ENCODE peak calls at places on chromosomes 2 and 18, in ten cellular contexts. One of them, this sample, is unnamed.

GRCh38 chr2:14634885-14635871 is 2.7 kb downstream of the LRATD1 start:
- DNase-seq in stomach: peak; percentile 76
- DNase-seq in cardiac muscle cell: peak; percentile 54
- DNase-seq in Panc1: no peak
- DNase-seq in colonic mucosa: peak; percentile 89
- DNase-seq in right cardiac atrium: peak; percentile 84
- DNase-seq in endodermal cell: peak; percentile 92
- DNase-seq in transverse colon: peak; percentile 83
- DNase-seq in lower lobe of right lung: peak; percentile 77
- DNase-seq in prostate gland: peak; percentile 90
- DNase-seq in this sample: peak; percentile 62

GRCh38 chr18:8177330-8178016 is 431.8 kb upstream of the RAB12 start:
- DNase-seq in stomach: peak; percentile 28
- DNase-seq in cardiac muscle cell: peak; percentile 21
- DNase-seq in Panc1: no peak
- DNase-seq in colonic mucosa: no peak
- DNase-seq in right cardiac atrium: no peak
- DNase-seq in endodermal cell: no peak
- DNase-seq in transverse colon: no peak
- DNase-seq in lower lobe of right lung: no peak
- DNase-seq in prostate gland: no peak
- DNase-seq in this sample: no peak

GRCh38 chr2:190360561-190360960 is 17.2 kb downstream of the INPP1 start:
- DNase-seq in stomach: no peak
- DNase-seq in cardiac muscle cell: no peak
- DNase-seq in Panc1: no peak
- DNase-seq in colonic mucosa: no peak
- DNase-seq in right cardiac atrium: no peak
- DNase-seq in endodermal cell: no peak
- DNase-seq in transverse colon: no peak
- DNase-seq in lower lobe of right lung: no peak
- DNase-seq in prostate gland: no peak
- DNase-seq in this sample: no peak

GRCh38 chr18:3297025-3297984 is 35.4 kb downstream of the MYL12B start:
- DNase-seq in stomach: peak; percentile 94
- DNase-seq in cardiac muscle cell: peak; percentile 93
- DNase-seq in Panc1: no peak
- DNase-seq in colonic mucosa: peak; percentile 97
- DNase-seq in right cardiac atrium: peak; percentile 90
- DNase-seq in endodermal cell: peak; percentile 98
- DNase-seq in transverse colon: peak; percentile 93
- DNase-seq in lower lobe of right lung: peak; percentile 93
- DNase-seq in prostate gland: peak; percentile 80
- DNase-seq in this sample: peak; percentile 85

GRCh38 chr18:42798606-42799005 is 316.9 kb downstream of the RIT2 start:
- DNase-seq in stomach: no peak
- DNase-seq in cardiac muscle cell: no peak
- DNase-seq in Panc1: no peak
- DNase-seq in colonic mucosa: no peak
- DNase-seq in right cardiac atrium: no peak
- DNase-seq in endodermal cell: peak; percentile 43
- DNase-seq in transverse colon: no peak
- DNase-seq in lower lobe of right lung: no peak
- DNase-seq in prostate gland: no peak
- DNase-seq in this sample: no peak

GRCh38 chr2:2646312-2647051 is 315.4 kb upstream of the MYT1L start:
- DNase-seq in stomach: no peak
- DNase-seq in cardiac muscle cell: no peak
- DNase-seq in Panc1: no peak
- DNase-seq in colonic mucosa: no peak
- DNase-seq in right cardiac atrium: no peak
- DNase-seq in endodermal cell: no peak
- DNase-seq in transverse colon: no peak
- DNase-seq in lower lobe of right lung: no peak
- DNase-seq in prostate gland: no peak
- DNase-seq in this sample: no peak

GRCh38 chr2:41784496-41784895 is 263.3 kb upstream of the PKDCC start:
- DNase-seq in stomach: no peak
- DNase-seq in cardiac muscle cell: no peak
- DNase-seq in Panc1: no peak
- DNase-seq in colonic mucosa: no peak
- DNase-seq in right cardiac atrium: no peak
- DNase-seq in endodermal cell: no peak
- DNase-seq in transverse colon: no peak
- DNase-seq in lower lobe of right lung: no peak
- DNase-seq in prostate gland: no peak
- DNase-seq in this sample: no peak

GRCh38 chr2:205892141-205893064 is 193.6 kb downstream of the INO80D start:
- DNase-seq in stomach: peak; percentile 41
- DNase-seq in cardiac muscle cell: peak; percentile 67
- DNase-seq in Panc1: no peak
- DNase-seq in colonic mucosa: no peak
- DNase-seq in right cardiac atrium: no peak
- DNase-seq in endodermal cell: no peak
- DNase-seq in transverse colon: peak; percentile 39
- DNase-seq in lower lobe of right lung: peak; percentile 55
- DNase-seq in prostate gland: peak; percentile 76
- DNase-seq in this sample: no peak

GRCh38 chr2:42804338-42804737 is 12.0 kb upstream of the HAAO start:
- DNase-seq in stomach: no peak
- DNase-seq in cardiac muscle cell: peak; percentile 40
- DNase-seq in Panc1: no peak
- DNase-seq in colonic mucosa: no peak
- DNase-seq in right cardiac atrium: no peak
- DNase-seq in endodermal cell: no peak
- DNase-seq in transverse colon: no peak
- DNase-seq in lower lobe of right lung: no peak
- DNase-seq in prostate gland: no peak
- DNase-seq in this sample: no peak

GRCh38 chr18:50301074-50301473 is 13.6 kb upstream of the CXXC1 start:
- DNase-seq in stomach: no peak
- DNase-seq in cardiac muscle cell: no peak
- DNase-seq in Panc1: no peak
- DNase-seq in colonic mucosa: no peak
- DNase-seq in right cardiac atrium: no peak
- DNase-seq in endodermal cell: no peak
- DNase-seq in transverse colon: no peak
- DNase-seq in lower lobe of right lung: no peak
- DNase-seq in prostate gland: no peak
- DNase-seq in this sample: no peak

GRCh38 chr2:239251971-239252370 is 148.8 kb downstream of the HDAC4 start:
- DNase-seq in stomach: no peak
- DNase-seq in cardiac muscle cell: no peak
- DNase-seq in Panc1: no peak
- DNase-seq in colonic mucosa: no peak
- DNase-seq in right cardiac atrium: no peak
- DNase-seq in endodermal cell: no peak
- DNase-seq in transverse colon: no peak
- DNase-seq in lower lobe of right lung: no peak
- DNase-seq in prostate gland: no peak
- DNase-seq in this sample: peak; percentile 62

GRCh38 chr2:15840173-15840572 is 100.2 kb upstream of the MYCN start:
- DNase-seq in stomach: no peak
- DNase-seq in cardiac muscle cell: peak; percentile 2
- DNase-seq in Panc1: no peak
- DNase-seq in colonic mucosa: no peak
- DNase-seq in right cardiac atrium: no peak
- DNase-seq in endodermal cell: no peak
- DNase-seq in transverse colon: no peak
- DNase-seq in lower lobe of right lung: no peak
- DNase-seq in prostate gland: no peak
- DNase-seq in this sample: no peak

GRCh38 chr2:160214461-160215055 is 14.5 kb upstream of the ITGB6 start:
- DNase-seq in stomach: no peak
- DNase-seq in cardiac muscle cell: peak; percentile 88
- DNase-seq in Panc1: no peak
- DNase-seq in colonic mucosa: no peak
- DNase-seq in right cardiac atrium: no peak
- DNase-seq in endodermal cell: no peak
- DNase-seq in transverse colon: no peak
- DNase-seq in lower lobe of right lung: peak; percentile 54
- DNase-seq in prostate gland: peak; percentile 16
- DNase-seq in this sample: peak; percentile 55

GRCh38 chr2:219398721-219399333 is 11.1 kb upstream of the DNPEP start:
- DNase-seq in stomach: no peak
- DNase-seq in cardiac muscle cell: no peak
- DNase-seq in Panc1: no peak
- DNase-seq in colonic mucosa: peak; percentile 63
- DNase-seq in right cardiac atrium: peak; percentile 59
- DNase-seq in endodermal cell: no peak
- DNase-seq in transverse colon: peak; percentile 53
- DNase-seq in lower lobe of right lung: no peak
- DNase-seq in prostate gland: no peak
- DNase-seq in this sample: peak; percentile 65

GRCh38 chr2:27954771-27955384 is 64.3 kb downstream of the BABAM2 start:
- DNase-seq in stomach: no peak
- DNase-seq in cardiac muscle cell: peak; percentile 99
- DNase-seq in Panc1: peak; percentile 97
- DNase-seq in colonic mucosa: peak; percentile 38
- DNase-seq in right cardiac atrium: no peak
- DNase-seq in endodermal cell: no peak
- DNase-seq in transverse colon: peak; percentile 27
- DNase-seq in lower lobe of right lung: no peak
- DNase-seq in prostate gland: peak; percentile 31
- DNase-seq in this sample: peak; percentile 63

GRCh38 chr2:201201371-201201770 is 18.4 kb downstream of the CASP10 start:
- DNase-seq in stomach: no peak
- DNase-seq in cardiac muscle cell: no peak
- DNase-seq in Panc1: no peak
- DNase-seq in colonic mucosa: no peak
- DNase-seq in right cardiac atrium: no peak
- DNase-seq in endodermal cell: no peak
- DNase-seq in transverse colon: no peak
- DNase-seq in lower lobe of right lung: no peak
- DNase-seq in prostate gland: no peak
- DNase-seq in this sample: no peak

GRCh38 chr2:201200345-201200744 is 17.4 kb downstream of the CASP10 start:
- DNase-seq in stomach: no peak
- DNase-seq in cardiac muscle cell: no peak
- DNase-seq in Panc1: no peak
- DNase-seq in colonic mucosa: no peak
- DNase-seq in right cardiac atrium: no peak
- DNase-seq in endodermal cell: no peak
- DNase-seq in transverse colon: no peak
- DNase-seq in lower lobe of right lung: no peak
- DNase-seq in prostate gland: no peak
- DNase-seq in this sample: no peak

GRCh38 chr2:201205516-201205850 is 22.5 kb downstream of the CASP10 start:
- DNase-seq in stomach: no peak
- DNase-seq in cardiac muscle cell: no peak
- DNase-seq in Panc1: no peak
- DNase-seq in colonic mucosa: no peak
- DNase-seq in right cardiac atrium: no peak
- DNase-seq in endodermal cell: no peak
- DNase-seq in transverse colon: no peak
- DNase-seq in lower lobe of right lung: no peak
- DNase-seq in prostate gland: no peak
- DNase-seq in this sample: no peak

GRCh38 chr2:201204655-201205515 is 21.9 kb downstream of the CASP10 start:
- DNase-seq in stomach: no peak
- DNase-seq in cardiac muscle cell: no peak
- DNase-seq in Panc1: no peak
- DNase-seq in colonic mucosa: no peak
- DNase-seq in right cardiac atrium: no peak
- DNase-seq in endodermal cell: no peak
- DNase-seq in transverse colon: no peak
- DNase-seq in lower lobe of right lung: no peak
- DNase-seq in prostate gland: no peak
- DNase-seq in this sample: no peak

GRCh38 chr2:201203916-201204654 is 21.1 kb downstream of the CASP10 start:
- DNase-seq in stomach: no peak
- DNase-seq in cardiac muscle cell: peak; percentile 86
- DNase-seq in Panc1: no peak
- DNase-seq in colonic mucosa: no peak
- DNase-seq in right cardiac atrium: no peak
- DNase-seq in endodermal cell: no peak
- DNase-seq in transverse colon: no peak
- DNase-seq in lower lobe of right lung: no peak
- DNase-seq in prostate gland: no peak
- DNase-seq in this sample: no peak
- H3K9me3 ChIP-seq in stomach: no peaks in the 10 kb centered on the region
- H3K9me3 ChIP-seq in cardiac muscle cell: no peaks in the 10 kb centered on the region
- H3K9me3 ChIP-seq in Panc1: no peaks in the 10 kb centered on the region
- H3K9me3 ChIP-seq in colonic mucosa: no peaks in the 10 kb centered on the region
- H3K9me3 ChIP-seq in right cardiac atrium: no peaks in the 10 kb centered on the region
- H3K9me3 ChIP-seq in endodermal cell: no peaks in the 10 kb centered on the region
- H3K9me3 ChIP-seq in transverse colon: no peaks in the 10 kb centered on the region
- H3K9me3 ChIP-seq in lower lobe of right lung: no peaks in the 10 kb centered on the region
- H3K9me3 ChIP-seq in prostate gland: no peaks in the 10 kb centered on the region
- H3K9me3 ChIP-seq in this sample: no peaks in the 10 kb centered on the region

DNA sequence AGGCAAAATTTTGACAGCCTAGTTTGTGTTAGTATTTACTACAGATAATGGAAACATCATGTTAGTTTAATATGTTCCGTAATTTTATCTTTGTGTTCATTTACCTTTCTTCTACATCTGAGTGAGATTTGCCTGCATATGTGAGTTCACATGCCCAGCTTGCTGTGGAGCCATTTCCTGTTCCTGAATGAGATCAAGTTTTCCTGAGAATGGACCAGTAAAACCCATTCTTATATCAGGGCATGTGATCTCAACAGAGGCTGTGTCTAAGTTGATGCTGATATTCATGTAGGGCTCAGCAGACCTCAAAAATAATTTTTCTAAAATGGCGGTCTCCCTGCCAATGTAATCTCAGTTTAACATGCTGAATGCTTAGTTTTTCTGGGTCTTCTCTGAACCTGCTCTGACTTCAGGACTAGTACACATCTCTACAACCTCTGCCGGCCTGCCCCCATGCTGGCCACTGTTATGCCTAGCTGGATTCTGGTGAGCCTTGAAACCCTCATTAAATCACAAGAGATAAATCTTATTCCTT is 1.0 kb downstream of the IL1A start:
- DNase-seq in stomach: no peak
- DNase-seq in cardiac muscle cell: no peak
- DNase-seq in Panc1: no peak
- DNase-seq in colonic mucosa: no peak
- DNase-seq in right cardiac atrium: no peak
- DNase-seq in endodermal cell: no peak
- DNase-seq in transverse colon: no peak
- DNase-seq in lower lobe of right lung: no peak
- DNase-seq in prostate gland: no peak
- DNase-seq in this sample: no peak
- H3K4me3 ChIP-seq in stomach: no peak overlapping the region
- H3K4me3 ChIP-seq in cardiac muscle cell: no peak overlapping the region
- H3K4me3 ChIP-seq in Panc1: no peak overlapping the region
- H3K4me3 ChIP-seq in colonic mucosa: no peak overlapping the region
- H3K4me3 ChIP-seq in right cardiac atrium: no peak overlapping the region
- H3K4me3 ChIP-seq in endodermal cell: peak overlapping the region; percentile 69
- H3K4me3 ChIP-seq in transverse colon: no peak overlapping the region
- H3K4me3 ChIP-seq in lower lobe of right lung: no peak overlapping the region
- H3K4me3 ChIP-seq in prostate gland: no peak overlapping the region
- H3K4me3 ChIP-seq in this sample: no peak overlapping the region

GRCh38 chr2:145408980-145409379 is 889.1 kb upstream of the ZEB2 start:
- DNase-seq in stomach: no peak
- DNase-seq in cardiac muscle cell: no peak
- DNase-seq in Panc1: no peak
- DNase-seq in colonic mucosa: no peak
- DNase-seq in right cardiac atrium: no peak
- DNase-seq in endodermal cell: no peak
- DNase-seq in transverse colon: no peak
- DNase-seq in lower lobe of right lung: no peak
- DNase-seq in prostate gland: no peak
- DNase-seq in this sample: no peak
- H3K9me3 ChIP-seq in stomach: no peaks in the 10 kb centered on the region
- H3K9me3 ChIP-seq in cardiac muscle cell: no peaks in the 10 kb centered on the region
- H3K9me3 ChIP-seq in Panc1: no peaks in the 10 kb centered on the region
- H3K9me3 ChIP-seq in colonic mucosa: no peaks in the 10 kb centered on the region
- H3K9me3 ChIP-seq in right cardiac atrium: no peaks in the 10 kb centered on the region
- H3K9me3 ChIP-seq in endodermal cell: peaks cover 7% of the 10 kb centered on the region
- H3K9me3 ChIP-seq in transverse colon: no peaks in the 10 kb centered on the region
- H3K9me3 ChIP-seq in lower lobe of right lung: no peaks in the 10 kb centered on the region
- H3K9me3 ChIP-seq in prostate gland: no peaks in the 10 kb centered on the region
- H3K9me3 ChIP-seq in this sample: no peaks in the 10 kb centered on the region

GRCh38 chr2:20444993-20445910 is 1.6 kb upstream of the RHOB start:
- DNase-seq in stomach: peak; percentile 24
- DNase-seq in cardiac muscle cell: no peak
- DNase-seq in Panc1: no peak
- DNase-seq in colonic mucosa: no peak
- DNase-seq in right cardiac atrium: no peak
- DNase-seq in endodermal cell: peak; percentile 63
- DNase-seq in transverse colon: peak; percentile 8
- DNase-seq in lower lobe of right lung: no peak
- DNase-seq in prostate gland: no peak
- DNase-seq in this sample: peak; percentile 51
- H3K4me3 ChIP-seq in stomach: no peak overlapping the region
- H3K4me3 ChIP-seq in cardiac muscle cell: no peak overlapping the region
- H3K4me3 ChIP-seq in Panc1: no peak overlapping the region
- H3K4me3 ChIP-seq in colonic mucosa: no peak overlapping the region
- H3K4me3 ChIP-seq in right cardiac atrium: peak overlapping the region; percentile 61
- H3K4me3 ChIP-seq in endodermal cell: no peak overlapping the region
- H3K4me3 ChIP-seq in transverse colon: peak overlapping the region; percentile 10
- H3K4me3 ChIP-seq in lower lobe of right lung: no peak overlapping the region
- H3K4me3 ChIP-seq in prostate gland: no peak overlapping the region
- H3K4me3 ChIP-seq in this sample: peak overlapping the region; percentile 98